ENCODE peak calls at places on chromosomes 11 and 22, in six cellular contexts. P, Q, B, E, C and K are unnamed samples. For H3K4me1, the result is how much of the 10 kb centered on the place peaks cover.

GRCh38 chr11:61129608-61130523 is 27.6 kb downstream of the CD5 start:
- DNase-seq in P (peak), Q (peak), B (peak), E (peak), C (peak), K (peak)

GRCh38 chr11:7186190-7186589 is 65.5 kb upstream of the SYT9 start:
- DNase-seq in P (no peak), Q (no peak), B (no peak), E (no peak), C (no peak), K (no peak)

GRCh38 chr11:85052636-85053035 is 574.5 kb downstream of the DLG2 start:
- DNase-seq in P (no peak), Q (no peak), B (no peak), E (no peak), C (no peak), K (no peak)

GRCh38 chr11:65849366-65849765 is 8.6 kb downstream of the CFL1 start:
- DNase-seq in P (no peak), Q (no peak), B (no peak), E (no peak), C (no peak), K (no peak)

GRCh38 chr11:9264381-9265210 is 554 bp downstream of the DENND5A start:
- DNase-seq in P (peak), Q (no peak), B (peak), E (peak), C (peak), K (peak)

GRCh38 chr22:46041642-46042041 is 64.7 kb upstream of the WNT7B start:
- DNase-seq in P (no peak), Q (no peak), B (no peak), E (no peak), C (peak), K (no peak)

GRCh38 chr22:32378703-32379272 is 21.1 kb downstream of the RFPL3 start:
- DNase-seq in P (peak), Q (no peak), B (no peak), E (peak), C (no peak), K (peak)

GRCh38 chr11:73750238-73750637 is 10.6 kb downstream of the RAB6A start:
- DNase-seq in P (no peak), Q (no peak), B (no peak), E (no peak), C (no peak), K (no peak)

GRCh38 chr22:49861642-49862407 is 8.2 kb downstream of the ZBED4 start:
- DNase-seq in P (no peak), Q (no peak), B (no peak), E (no peak), C (no peak), K (no peak)

GRCh38 chr22:48749555-48750227 is 1078.0 kb downstream of the BRD1 start:
- DNase-seq in P (no peak), Q (no peak), B (no peak), E (no peak), C (no peak), K (no peak)

GRCh38 chr11:7098235-7098832 is 9.5 kb downstream of the RBMXL2 start:
- DNase-seq in P (peak), Q (no peak), B (peak), E (peak), C (no peak), K (no peak)

GRCh38 chr11:10322830-10323792 is 18.2 kb downstream of the ADM start:
- DNase-seq in P (peak), Q (no peak), B (no peak), E (peak), C (peak), K (peak)

DNA sequence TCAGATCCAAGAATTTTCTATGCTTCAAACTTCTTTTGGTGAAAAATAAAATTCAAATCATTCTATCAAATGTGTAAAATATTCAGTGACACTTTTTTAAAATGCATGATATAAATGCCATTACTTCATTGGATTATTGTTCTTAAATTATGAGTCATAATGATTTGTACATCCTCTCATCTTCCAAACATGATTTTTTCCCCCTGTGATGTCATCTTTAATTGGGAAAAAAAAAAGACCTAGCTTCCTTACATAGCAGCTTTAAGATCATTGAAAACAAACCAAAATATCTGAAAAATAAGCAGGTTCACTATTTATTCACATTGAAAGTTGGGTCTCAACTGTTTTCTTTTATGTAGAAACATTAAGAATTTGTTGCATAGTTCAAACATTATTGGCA is 1549.4 kb downstream of the LRRC4C start:
- DNase-seq in P (no peak), Q (no peak), B (no peak), E (no peak), C (no peak), K (no peak)
- H3K4me1 ChIP-seq in P (under half), Q (under half), B (under half), E (under half), C (under half), K (under half)

GRCh38 chr22:21815357-21815756 is 52.1 kb downstream of the MAPK1 start:
- DNase-seq in P (no peak), Q (no peak), B (no peak), E (no peak), C (no peak), K (no peak)

GRCh38 chr22:21815958-21816357 is 51.5 kb downstream of the MAPK1 start:
- DNase-seq in P (peak), Q (no peak), B (no peak), E (no peak), C (no peak), K (no peak)

GRCh38 chr22:21816472-21816786 is 51.0 kb downstream of the MAPK1 start:
- DNase-seq in P (no peak), Q (no peak), B (no peak), E (no peak), C (no peak), K (no peak)

GRCh38 chr22:21818487-21819182 is 48.8 kb downstream of the MAPK1 start:
- DNase-seq in P (no peak), Q (no peak), B (no peak), E (no peak), C (no peak), K (no peak)

GRCh38 chr22:21816787-21817496 is 50.5 kb downstream of the MAPK1 start:
- DNase-seq in P (peak), Q (no peak), B (no peak), E (no peak), C (no peak), K (peak)
- H3K27ac ChIP-seq in P (peak), Q (peak), B (peak), E (no peak), C (peak), K (peak)

DNA sequence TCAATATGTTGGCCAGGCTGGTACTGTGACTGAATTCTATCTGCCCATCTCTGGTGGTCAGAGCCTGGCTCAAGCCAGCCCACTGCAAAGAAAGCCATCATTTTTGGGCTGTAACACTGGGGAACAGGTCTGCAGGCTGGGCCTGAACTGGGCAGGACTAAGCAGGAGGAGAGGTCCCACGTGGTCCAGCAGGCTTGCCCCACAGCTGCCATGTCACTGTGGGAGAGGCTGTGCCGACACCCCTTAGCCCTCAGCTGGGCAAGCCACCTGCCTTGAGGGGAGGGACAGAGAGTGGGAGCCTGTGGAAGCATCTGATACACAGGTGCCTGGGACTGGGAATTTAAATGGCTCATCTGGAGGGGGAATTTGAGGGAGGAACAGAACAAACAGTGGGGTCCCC is 66.7 kb upstream of the CLTCL1 start:
- DNase-seq in P (no peak), Q (no peak), B (no peak), E (no peak), C (no peak), K (no peak)
- H3K4me1 ChIP-seq in P (under half), Q (under half), B (under half), E (under half), C (under half), K (under half)

GRCh38 chr22:40733919-40734318 is 54.6 kb downstream of the MCHR1 start:
- DNase-seq in P (no peak), Q (no peak), B (no peak), E (no peak), C (no peak), K (no peak)

GRCh38 chr22:40728731-40729189 is 49.5 kb downstream of the MCHR1 start:
- DNase-seq in P (no peak), Q (peak), B (no peak), E (no peak), C (no peak), K (no peak)

GRCh38 chr22:40729284-40729683 is 50.0 kb downstream of the MCHR1 start:
- DNase-seq in P (no peak), Q (no peak), B (no peak), E (no peak), C (no peak), K (no peak)

GRCh38 chr22:40727607-40728325 is 48.5 kb downstream of the MCHR1 start:
- DNase-seq in P (no peak), Q (no peak), B (no peak), E (no peak), C (no peak), K (no peak)

DNA sequence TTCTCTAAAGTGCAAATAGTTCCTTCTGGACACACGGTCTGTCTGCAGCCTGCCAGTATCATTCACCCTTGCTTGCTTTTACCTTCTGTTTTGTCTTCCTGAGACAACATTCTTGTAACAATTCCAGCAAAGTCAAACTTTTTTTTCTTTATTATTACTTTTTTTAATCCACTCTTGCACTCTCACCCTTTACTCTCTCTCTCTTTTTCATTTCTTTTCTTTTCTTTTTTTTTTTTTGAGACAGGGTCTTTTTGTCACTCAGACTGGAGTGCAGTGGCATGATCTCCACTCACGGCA is 53.7 kb downstream of the MCHR1 start:
- DNase-seq in P (no peak), Q (no peak), B (no peak), E (no peak), C (no peak), K (no peak)
- H3K27ac ChIP-seq in P (no peak), Q (no peak), B (peak), E (no peak), C (peak), K (no peak)

GRCh38 chr11:125953401-125953935 is 7.6 kb downstream of the VSIG10L2 start:
- DNase-seq in P (no peak), Q (no peak), B (no peak), E (no peak), C (no peak), K (no peak)

GRCh38 chr11:125955856-125956255 is 10.0 kb downstream of the VSIG10L2 start:
- DNase-seq in P (no peak), Q (no peak), B (no peak), E (no peak), C (no peak), K (no peak)

GRCh38 chr11:125956371-125956770 is 10.5 kb downstream of the VSIG10L2 start:
- DNase-seq in P (no peak), Q (no peak), B (peak), E (no peak), C (peak), K (no peak)

GRCh38 chr11:125954123-125954944 is 8.5 kb downstream of the VSIG10L2 start:
- DNase-seq in P (no peak), Q (no peak), B (no peak), E (no peak), C (no peak), K (no peak)

GRCh38 chr11:125954945-125955640 is 9.2 kb downstream of the VSIG10L2 start:
- DNase-seq in P (no peak), Q (no peak), B (no peak), E (no peak), C (no peak), K (no peak)
- H3K4me1 ChIP-seq in P (under half), Q (under half), B (under half), E (under half), C (under half), K (under half)

DNA sequence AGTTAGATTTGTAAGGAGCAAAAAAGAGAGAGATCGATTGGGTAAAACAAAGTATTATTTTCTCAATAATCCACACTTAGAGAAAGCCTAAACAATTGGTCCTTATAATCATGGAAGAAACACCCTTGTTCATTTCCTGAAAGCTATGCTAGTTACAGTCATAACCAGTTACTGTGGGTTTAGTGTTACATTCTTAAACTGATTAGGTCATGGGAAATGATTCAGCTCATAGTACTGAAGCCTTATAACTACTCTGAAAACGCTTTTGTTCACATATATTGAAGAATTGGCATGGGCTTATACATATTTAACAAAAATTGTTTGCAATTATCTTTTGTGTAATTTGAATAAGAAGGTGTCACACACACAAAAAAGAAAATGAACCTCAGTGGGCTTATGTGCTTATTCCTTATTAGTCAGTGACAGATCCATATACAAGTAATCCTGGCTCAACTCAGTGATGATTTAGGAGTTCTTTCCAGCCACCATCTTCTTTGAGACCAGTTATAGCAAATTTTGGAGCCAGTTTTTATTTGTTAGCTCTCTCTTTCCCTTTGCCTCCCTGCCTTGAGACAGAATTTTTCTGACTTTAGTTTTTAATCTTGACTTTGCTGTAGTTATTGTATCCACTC is 198.5 kb upstream of the CTSC start:
- DNase-seq in P (peak), Q (no peak), B (no peak), E (no peak), C (no peak), K (peak)
- H3K27ac ChIP-seq in P (peak), Q (no peak), B (peak), E (no peak), C (no peak), K (peak)

GRCh38 chr11:118771481-118772278 is 19.3 kb downstream of the DDX6 start:
- DNase-seq in P (peak), Q (no peak), B (no peak), E (no peak), C (no peak), K (no peak)
- H3K4me1 ChIP-seq in P (under half), Q (half or more), B (under half), E (under half), C (under half), K (under half)

GRCh38 chr11:77374611-77375031 is 73.1 kb upstream of the GDPD4 start:
- DNase-seq in P (no peak), Q (no peak), B (no peak), E (no peak), C (no peak), K (no peak)
- H3K27ac ChIP-seq in P (no peak), Q (no peak), B (no peak), E (no peak), C (no peak), K (no peak)

DNA sequence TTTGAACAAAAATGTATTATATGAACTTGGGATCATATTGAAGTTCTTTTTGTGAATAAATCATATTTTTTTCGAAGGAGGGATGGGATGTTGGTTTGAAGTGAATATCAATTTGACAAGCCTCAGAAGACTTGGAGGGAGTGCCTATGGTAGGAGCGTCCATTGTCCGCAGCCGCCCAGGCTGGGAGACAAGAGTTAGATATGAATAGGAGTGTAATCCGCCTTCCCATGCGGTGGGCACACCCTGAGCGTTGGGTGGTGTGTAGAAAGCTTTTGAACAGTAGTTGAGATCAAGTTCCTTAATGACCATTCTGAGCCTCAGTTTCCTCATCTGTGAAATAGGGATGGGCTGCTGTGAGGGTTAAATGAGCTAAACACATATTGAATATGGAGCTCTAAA is 7.0 kb downstream of the CD82 start:
- DNase-seq in P (no peak), Q (no peak), B (no peak), E (no peak), C (no peak), K (no peak)
- H3K4me1 ChIP-seq in P (under half), Q (half or more), B (under half), E (under half), C (under half), K (half or more)